ENCODE peak calls at places on chromosomes 12 and 14, in eight cellular contexts. S is AG08396, D is neuronal stem cell, O is NCI-H1105, W is H4, X is HepG2, V is EL, E is fibroblast of mammary gland. T is an unnamed sample.

GRCh38 chr14:63186453-63186852 is 17.8 kb upstream of the RHOJ start:
- DNase-seq in W (no peak), V (peak; percentile 41), O (no peak), S (no peak), E (peak; percentile 21), X (no peak), D (no peak), T (no peak)

GRCh38 chr12:7241404-7242005 is 52.0 kb downstream of the PEX5 start:
- DNase-seq in X (no peak), V (peak; percentile 70), W (peak; percentile 15), O (no peak), S (peak; percentile 10), E (peak; percentile 95), D (no peak), T (no peak)

GRCh38 chr12:85621041-85621440 is 215.2 kb downstream of the RASSF9 start:
- DNase-seq in V (no peak), W (no peak), E (no peak), D (no peak), X (no peak), O (no peak), S (no peak), T (no peak)

GRCh38 chr14:54335569-54336155 is 61.1 kb upstream of the CDKN3 start:
- DNase-seq in S (no peak), W (no peak), D (no peak), X (no peak), V (no peak), O (no peak), E (no peak), T (no peak)

GRCh38 chr14:104986487-104987164 is 1.0 kb downstream of the CLBA1 start:
- DNase-seq in X (no peak), E (no peak), O (no peak), S (no peak), D (no peak), V (no peak), W (no peak), T (no peak)

GRCh38 chr12:54082402-54082892 is 28.8 kb downstream of the HOXC4 start:
- DNase-seq in V (no peak), D (no peak), S (no peak), O (no peak), W (no peak), E (peak; percentile 57), X (no peak), T (peak; percentile 17)

GRCh38 chr14:49828640-49829039 is 23.9 kb downstream of the NEMF start:
- DNase-seq in X (no peak), D (no peak), W (no peak), S (no peak), O (no peak), V (no peak), E (no peak), T (no peak)

GRCh38 chr12:121791671-121792496 is 1.6 kb downstream of the RHOF start:
- DNase-seq in W (no peak), O (no peak), E (no peak), V (no peak), D (no peak), S (no peak), X (peak; percentile 91), T (no peak)

GRCh38 chr12:63958876-63959275 is 114.4 kb downstream of the SRGAP1 start:
- DNase-seq in S (no peak), D (no peak), X (no peak), V (no peak), O (peak; percentile 3), E (no peak), W (no peak), T (no peak)

GRCh38 chr12:31874961-31875608 is 84.1 kb upstream of the RESF1 start:
- DNase-seq in O (no peak), X (no peak), W (peak; percentile 85), E (peak; percentile 85), S (peak; percentile 13), D (no peak), V (peak; percentile 78), T (peak; percentile 50)

GRCh38 chr14:31420013-31420318 is 384 bp downstream of the HEATR5A start:
- DNase-seq in E (no peak), O (peak; percentile 10), V (no peak), D (no peak), W (no peak), X (peak; percentile 90), S (peak; percentile 72), T (peak; percentile 12)

GRCh38 chr12:58156697-58157096 is 215.3 kb downstream of the ATP23 start:
- DNase-seq in X (no peak), V (no peak), E (no peak), S (no peak), W (no peak), D (no peak), O (no peak), T (no peak)

GRCh38 chr12:75655233-75655879 is 143.9 kb upstream of the KRR1 start:
- DNase-seq in E (no peak), S (no peak), X (no peak), V (no peak), W (no peak), O (no peak), D (no peak), T (no peak)

GRCh38 chr14:100533647-100534485 is 53.4 kb downstream of the BEGAIN start:
- DNase-seq in D (no peak), O (no peak), X (no peak), W (no peak), E (no peak), V (no peak), S (peak; percentile 51), T (no peak)

GRCh38 chr14:20745571-20746358 is at the start of gene EDDM3A:
- DNase-seq in E (no peak), X (no peak), D (no peak), O (no peak), V (no peak), W (no peak), S (no peak), T (no peak)

GRCh38 chr14:67423424-67423823 is 11.5 kb upstream of the PLEK2 start:
- DNase-seq in D (no peak), E (no peak), X (no peak), W (no peak), S (no peak), O (no peak), V (no peak), T (no peak)

GRCh38 chr12:3243376-3244084 is 166.4 kb downstream of the TSPAN9 start:
- DNase-seq in O (no peak), W (no peak), X (no peak), S (no peak), V (no peak), E (no peak), D (no peak), T (no peak)

GRCh38 chr12:116065561-116065960 is 211.9 kb downstream of the MED13L start:
- DNase-seq in X (no peak), D (no peak), O (no peak), W (no peak), S (no peak), E (peak; percentile 53), V (no peak), T (no peak)

GRCh38 chr12:122097641-122098364 is 19.2 kb downstream of the MLXIP start:
- DNase-seq in D (no peak), E (no peak), V (no peak), W (no peak), X (peak; percentile 46), O (peak; percentile 64), S (peak; percentile 36), T (no peak)

GRCh38 chr14:32307881-32308582 is 21.1 kb upstream of the AKAP6 start:
- DNase-seq in W (peak; percentile 12), D (no peak), X (peak; percentile 77), O (no peak), V (no peak), S (no peak), E (no peak), T (no peak)

GRCh38 chr12:73514672-73515071 is 1023.0 kb upstream of the ATXN7L3B start:
- DNase-seq in D (no peak), X (no peak), W (peak; percentile 11), V (no peak), S (no peak), E (no peak), O (no peak), T (no peak)

GRCh38 chr12:160858-161257 is 53.1 kb downstream of the SLC6A12 start:
- DNase-seq in E (no peak), O (no peak), V (no peak), D (no peak), W (no peak), X (no peak), S (no peak), T (no peak)

T was measured in effector CD4-positive, alpha-beta T cell.